ENCODE peak calls at places on chromosomes 11 and 22, in six cellular contexts. C, X, T, R, M and H are unnamed samples. For H3K36me3 and H3K4me1, the result is how much of the 10 kb centered on the place peaks cover.

GRCh38 chr11:103619938-103620337 is 416.5 kb upstream of the DDI1 start:
- DNase-seq in C (no peak), X (no peak), T (no peak), R (no peak), M (no peak), H (no peak)

GRCh38 chr11:86167499-86168161 is 76.9 kb upstream of the EED start:
- DNase-seq in C (no peak), X (no peak), T (no peak), R (no peak), M (no peak), H (peak)

GRCh38 chr22:29167032-29167911 is 38.4 kb upstream of the EMID1 start:
- DNase-seq in C (no peak), X (no peak), T (no peak), R (no peak), M (peak), H (no peak)

GRCh38 chr22:50306753-50307749 is at the start of gene PLXNB2:
- DNase-seq in C (peak), X (peak), T (peak), R (peak), M (no peak), H (peak)

GRCh38 chr22:41910599-41911291 is 4.1 kb downstream of the SHISA8 start:
- DNase-seq in C (no peak), X (no peak), T (no peak), R (peak), M (no peak), H (peak)

GRCh38 chr11:116895053-116895757 is 57.8 kb upstream of the APOA1 start:
- DNase-seq in C (no peak), X (peak), T (no peak), R (no peak), M (no peak), H (peak)

GRCh38 chr11:128582496-128583366 is 4.6 kb downstream of the ETS1 start:
- DNase-seq in C (no peak), X (no peak), T (peak), R (no peak), M (no peak), H (no peak)

GRCh38 chr22:30204742-30205111 is 41.8 kb downstream of the LIF start:
- DNase-seq in C (no peak), X (peak), T (peak), R (peak), M (no peak), H (peak)

GRCh38 chr11:47189100-47189834 is 3.0 kb upstream of the PACSIN3 start:
- DNase-seq in C (no peak), X (no peak), T (no peak), R (no peak), M (no peak), H (no peak)

GRCh38 chr11:59141673-59142460 is 789 bp upstream of the FAM111A start:
- DNase-seq in C (no peak), X (no peak), T (no peak), R (no peak), M (no peak), H (no peak)

GRCh38 chr11:119205574-119206511 is at the start of gene CBL:
- DNase-seq in C (peak), X (peak), T (peak), R (peak), M (peak), H (peak)

GRCh38 chr11:45278721-45279120 is 7.4 kb downstream of the SYT13 start:
- DNase-seq in C (no peak), X (no peak), T (no peak), R (no peak), M (no peak), H (no peak)

GRCh38 chr11:45082744-45083543 is 63.5 kb upstream of the PRDM11 start:
- DNase-seq in C (no peak), X (no peak), T (no peak), R (no peak), M (no peak), H (no peak)

GRCh38 chr11:793556-793955 is 3.7 kb upstream of the CEND1 start:
- DNase-seq in C (no peak), X (no peak), T (no peak), R (no peak), M (no peak), H (no peak)

GRCh38 chr22:37012956-37013355 is 6.3 kb downstream of the TST start:
- DNase-seq in C (no peak), X (peak), T (no peak), R (no peak), M (no peak), H (no peak)

GRCh38 chr11:117842131-117842941 is 17.8 kb upstream of the FXYD2 start:
- DNase-seq in C (no peak), X (no peak), T (peak), R (peak), M (no peak), H (no peak)

GRCh38 chr11:47148903-47149535 is 27.7 kb downstream of the ARFGAP2 start:
- DNase-seq in C (peak), X (no peak), T (no peak), R (peak), M (no peak), H (peak)

GRCh38 chr11:73288197-73288872 is 16.2 kb downstream of the P2RY6 start:
- DNase-seq in C (no peak), X (no peak), T (no peak), R (no peak), M (peak), H (no peak)

GRCh38 chr11:29184939-29185890 is 831.6 kb downstream of the KCNA4 start:
- DNase-seq in C (no peak), X (no peak), T (no peak), R (no peak), M (no peak), H (no peak)

GRCh38 chr11:76975513-76975912 is 58.7 kb upstream of the B3GNT6 start:
- DNase-seq in C (no peak), X (no peak), T (no peak), R (no peak), M (no peak), H (no peak)

GRCh38 chr11:134237557-134237922 is 13.1 kb downstream of the VPS26B start:
- DNase-seq in C (no peak), X (no peak), T (no peak), R (no peak), M (no peak), H (no peak)

GRCh38 chr11:134242376-134242775 is 10.8 kb downstream of the THYN1 start:
- DNase-seq in C (no peak), X (no peak), T (no peak), R (no peak), M (no peak), H (no peak)

GRCh38 chr11:134243913-134244312 is 9.2 kb downstream of the THYN1 start:
- DNase-seq in C (no peak), X (no peak), T (no peak), R (no peak), M (no peak), H (no peak)

GRCh38 chr11:134238956-134239355 is 14.2 kb downstream of the THYN1 start:
- DNase-seq in C (no peak), X (no peak), T (no peak), R (no peak), M (no peak), H (peak)

GRCh38 chr11:134240592-134240991 is 12.6 kb downstream of the THYN1 start:
- DNase-seq in C (no peak), X (no peak), T (no peak), R (no peak), M (no peak), H (no peak)
- H3K36me3 ChIP-seq in C (under half), X (under half), T (under half), R (half or more), M (half or more), H (half or more)

GRCh38 chr11:66676279-66676919 is 1.3 kb downstream of the RBM4B start:
- DNase-seq in C (no peak), X (no peak), T (no peak), R (no peak), M (no peak), H (no peak)
- H3K4me3 ChIP-seq in C (no peak), X (no peak), T (no peak), R (peak), M (peak), H (peak)

DNA sequence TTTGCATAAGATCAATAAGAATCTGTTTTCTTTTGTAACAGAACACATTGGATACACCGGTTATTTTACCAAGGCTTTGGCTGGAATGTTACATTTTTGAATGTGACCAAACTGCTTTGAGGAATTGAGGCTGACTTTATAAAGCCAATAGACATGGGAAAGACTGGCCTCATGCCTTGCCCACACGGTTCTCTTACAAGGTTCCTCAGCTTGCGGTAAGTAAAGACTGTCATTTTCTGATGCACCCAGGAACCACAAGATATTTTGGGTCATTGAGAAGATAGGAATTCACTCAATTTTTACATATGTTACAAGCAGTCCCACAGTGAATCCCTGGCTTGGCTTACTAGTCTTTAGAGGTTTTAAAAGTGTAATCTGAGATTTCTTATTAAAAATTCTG is 23.9 kb downstream of the OR10A6 start:
- DNase-seq in C (no peak), X (no peak), T (no peak), R (no peak), M (no peak), H (no peak)
- H3K4me1 ChIP-seq in C (under half), X (under half), T (under half), R (under half), M (under half), H (under half)

DNA sequence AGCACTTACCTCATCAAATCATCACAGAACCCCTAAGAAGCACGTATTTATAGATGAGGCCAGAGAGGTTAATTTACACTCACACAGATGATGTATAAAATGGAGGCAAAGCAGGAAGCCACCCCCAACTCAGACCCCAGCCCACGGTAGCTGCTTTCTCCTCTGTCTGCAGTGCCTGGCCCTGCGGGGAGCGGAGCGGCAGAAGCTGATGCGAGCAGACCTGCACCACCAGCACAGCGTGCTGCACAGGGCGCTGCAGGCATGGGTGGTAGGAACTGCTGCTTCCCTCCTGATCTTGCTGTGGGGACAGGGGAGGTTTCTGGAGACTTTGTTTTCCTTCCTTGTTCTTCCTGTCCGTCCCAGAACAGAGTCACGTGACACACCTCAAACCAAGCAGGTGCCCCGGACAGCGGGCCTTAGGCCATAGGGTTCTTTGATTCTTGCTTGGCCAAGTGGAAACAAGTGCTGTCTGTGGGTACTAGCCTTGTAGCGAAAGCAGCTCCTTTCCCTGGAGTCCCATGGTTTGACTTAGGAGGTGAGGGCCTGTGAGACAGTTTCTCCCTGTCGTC is 57.8 kb downstream of the PISD start:
- DNase-seq in C (no peak), X (no peak), T (no peak), R (no peak), M (no peak), H (no peak)
- H3K36me3 ChIP-seq in C (under half), X (under half), T (under half), R (under half), M (under half), H (under half)

DNA sequence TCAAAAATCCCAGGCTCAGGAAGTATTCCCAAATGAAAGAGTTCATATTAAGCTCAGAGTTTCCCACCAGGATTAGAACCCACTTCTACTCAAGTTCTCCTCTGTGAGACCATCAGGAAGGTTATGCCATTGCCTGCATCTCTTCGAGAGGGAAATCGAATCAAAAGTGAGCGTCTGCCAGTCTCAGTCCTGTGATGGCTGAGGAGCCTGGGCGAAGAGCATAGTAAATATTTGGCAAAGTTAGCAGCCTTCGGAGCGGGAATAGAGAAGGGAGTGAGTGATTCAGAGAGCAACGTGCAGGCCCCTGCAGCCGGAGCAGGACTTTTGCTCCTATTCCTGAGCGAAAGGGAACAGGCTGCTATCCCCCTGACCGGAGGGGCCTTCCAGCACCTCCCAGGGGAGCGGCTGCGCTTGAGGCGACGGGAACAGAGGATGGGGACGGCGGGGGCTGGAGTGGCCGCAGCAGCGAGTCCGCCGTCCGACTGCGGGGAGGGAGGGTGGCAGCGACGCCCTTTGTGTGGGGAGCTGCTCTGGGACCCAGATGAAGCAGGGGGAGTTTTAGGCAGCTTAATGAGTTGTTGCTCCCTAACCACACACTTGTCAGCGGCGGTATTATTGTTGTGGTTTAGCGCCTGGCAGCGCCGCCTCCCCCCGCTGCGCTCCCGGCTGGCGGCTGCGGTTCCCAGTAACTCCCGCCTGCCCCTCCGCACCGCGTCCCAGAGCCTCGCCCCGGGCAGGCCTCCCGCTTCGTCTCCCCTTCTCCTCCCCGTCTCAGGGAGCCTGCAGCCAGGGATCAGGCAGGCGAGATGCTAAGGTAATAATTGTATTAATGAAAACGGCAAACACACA is 21.7 kb upstream of the NRGN start:
- DNase-seq in C (no peak), X (no peak), T (peak), R (no peak), M (peak), H (peak)
- H3K4me3 ChIP-seq in C (no peak), X (no peak), T (peak), R (peak), M (peak), H (peak)

GRCh38 chr11:111561306-111561705 is 20.8 kb downstream of the LAYN start:
- DNase-seq in C (no peak), X (no peak), T (no peak), R (no peak), M (no peak), H (no peak)
- H3K4me1 ChIP-seq in C (under half), X (under half), T (under half), R (under half), M (under half), H (under half)

GRCh38 chr11:16178273-16178672 is 178.1 kb downstream of the SOX6 start:
- DNase-seq in C (no peak), X (no peak), T (no peak), R (no peak), M (no peak), H (peak)
- H3K36me3 ChIP-seq in C (under half), X (under half), T (under half), R (under half), M (under half), H (under half)